ENCODE peak calls at places on chromosomes 5 and 9, in five cellular contexts. Q, D, M, J and V are unnamed samples.
A peak's percentile ranks its signal among the peaks of the same experiment; 100 is the strongest.

GRCh38 chr5:131810510-131811249 is 13.9 kb upstream of the FNIP1 start:
- DNase-seq in Q (no peak), J (no peak), M (no peak), D (no peak), V (no peak)

GRCh38 chr5:151447174-151448037 is at the start of gene SLC36A1:
- DNase-seq in M (peak; percentile 92), D (peak; percentile 98), Q (peak; percentile 94), J (peak; percentile 98), V (peak; percentile 96)

GRCh38 chr5:10441083-10441991 is at the start of gene ROPN1L:
- DNase-seq in M (peak; percentile 68), Q (peak; percentile 84), J (peak; percentile 90), D (peak; percentile 97), V (peak; percentile 74)

GRCh38 chr5:3400659-3401058 is 195.0 kb upstream of the IRX1 start:
- DNase-seq in Q (no peak), M (no peak), D (no peak), J (no peak), V (no peak)

GRCh38 chr5:142910128-142910527 is 140.0 kb downstream of the ARHGAP26 start:
- DNase-seq in M (no peak), J (no peak), Q (no peak), D (no peak), V (no peak)

GRCh38 chr5:37696190-37697021 is 143.4 kb downstream of the GDNF start:
- DNase-seq in M (no peak), J (no peak), D (no peak), Q (no peak), V (no peak)

GRCh38 chr9:129489838-129490582 is 130.9 kb downstream of the C9orf50 start:
- DNase-seq in M (no peak), D (peak; percentile 83), J (no peak), Q (no peak), V (peak; percentile 43)

GRCh38 chr9:83219924-83220438 is 157.0 kb upstream of the RASEF start:
- DNase-seq in J (no peak), D (no peak), Q (no peak), M (no peak), V (no peak)

GRCh38 chr9:28774433-28775029 is 1201.2 kb upstream of the C9orf72 start:
- DNase-seq in Q (no peak), D (no peak), M (no peak), J (no peak), V (no peak)
- TF ChIP-seq CTCF in Q (no peak), D (no peak), M (no peak), J (peak; percentile 76), V (peak; percentile 24)

GRCh38 chr5:1380011-1380817 is 35.3 kb upstream of the CLPTM1L start:
- DNase-seq in D (peak; percentile 91), M (peak; percentile 23), J (peak; percentile 59), Q (peak; percentile 69), V (peak; percentile 68)
- TF ChIP-seq CTCF in D (peak; percentile 61), M (peak; percentile 68), J (peak; percentile 71), Q (peak; percentile 50), V (peak; percentile 77)

GRCh38 chr5:175847503-175847902 is 23.9 kb upstream of the CPLX2 start:
- DNase-seq in M (no peak), D (no peak), Q (no peak), J (peak; percentile 40), V (no peak)
- TF ChIP-seq CTCF in M (no peak), D (no peak), Q (no peak), J (peak; percentile 16), V (no peak)

GRCh38 chr5:112693301-112693700 is 44.4 kb upstream of the APC start:
- DNase-seq in J (no peak), M (no peak), D (no peak), Q (no peak), V (no peak)

GRCh38 chr5:112691341-112691685 is 46.4 kb upstream of the APC start:
- DNase-seq in D (no peak), J (no peak), M (no peak), Q (no peak), V (no peak)

GRCh38 chr5:112692472-112692871 is 45.2 kb upstream of the APC start:
- DNase-seq in J (no peak), D (no peak), Q (no peak), M (no peak), V (no peak)

GRCh38 chr5:112690605-112691340 is 46.9 kb upstream of the APC start:
- DNase-seq in M (no peak), J (no peak), D (no peak), Q (no peak), V (no peak)

GRCh38 chr5:112691758-112692157 is 45.9 kb upstream of the APC start:
- DNase-seq in Q (no peak), M (no peak), D (no peak), J (no peak), V (no peak)
- TF ChIP-seq CTCF in Q (no peak), M (no peak), D (no peak), J (no peak), V (no peak)

GRCh38 chr5:12419075-12419474 is 514.8 kb upstream of the CTNND2 start:
- DNase-seq in Q (no peak), J (no peak), D (no peak), M (no peak), V (no peak)

GRCh38 chr5:12413585-12413984 is 509.3 kb upstream of the CTNND2 start:
- DNase-seq in M (no peak), Q (no peak), J (no peak), D (no peak), V (no peak)

DNA sequence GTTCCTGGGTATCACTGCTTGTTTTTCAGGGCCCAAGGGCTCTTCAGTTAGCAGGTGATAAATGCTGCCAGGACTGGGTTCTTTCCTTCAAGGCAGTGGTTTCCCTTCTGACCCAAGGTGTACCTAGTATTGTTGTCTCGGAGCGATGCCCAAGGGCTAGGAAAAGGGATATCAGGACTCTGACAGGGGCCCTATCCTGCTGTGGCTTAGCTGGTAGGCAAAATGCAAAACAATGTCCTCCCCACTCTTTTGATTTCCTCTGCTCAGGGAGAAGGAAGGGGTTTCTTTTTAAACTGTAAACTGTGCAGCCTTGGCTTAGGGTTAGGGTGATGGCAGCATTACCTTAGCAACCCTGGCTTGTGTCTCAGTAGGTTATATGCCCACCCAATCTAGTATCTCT is 508.8 kb upstream of the CTNND2 start:
- DNase-seq in D (no peak), Q (no peak), J (no peak), M (no peak), V (no peak)
- TF ChIP-seq CTCF in D (no peak), Q (no peak), J (no peak), M (no peak), V (no peak)

GRCh38 chr9:35733109-35733541 is 659 bp downstream of the CREB3 start:
- DNase-seq in D (no peak), J (no peak), Q (no peak), M (no peak), V (no peak)
- TF ChIP-seq CTCF in D (no peak), J (no peak), Q (no peak), M (no peak), V (no peak)

GRCh38 chr5:136699661-136700060 is 334.3 kb upstream of the TRPC7 start:
- DNase-seq in D (no peak), Q (no peak), J (no peak), M (no peak), V (no peak)
- TF ChIP-seq CTCF in D (no peak), Q (no peak), J (no peak), M (no peak), V (no peak)

GRCh38 chr5:163586431-163587033 is 81.1 kb downstream of the MAT2B start:
- DNase-seq in J (no peak), Q (no peak), D (no peak), M (no peak), V (no peak)

GRCh38 chr5:163579729-163580128 is 74.3 kb downstream of the MAT2B start:
- DNase-seq in Q (no peak), D (no peak), M (no peak), J (no peak), V (no peak)

GRCh38 chr5:163580516-163580915 is 75.1 kb downstream of the MAT2B start:
- DNase-seq in Q (no peak), J (no peak), M (no peak), D (no peak), V (peak; percentile 54)

DNA sequence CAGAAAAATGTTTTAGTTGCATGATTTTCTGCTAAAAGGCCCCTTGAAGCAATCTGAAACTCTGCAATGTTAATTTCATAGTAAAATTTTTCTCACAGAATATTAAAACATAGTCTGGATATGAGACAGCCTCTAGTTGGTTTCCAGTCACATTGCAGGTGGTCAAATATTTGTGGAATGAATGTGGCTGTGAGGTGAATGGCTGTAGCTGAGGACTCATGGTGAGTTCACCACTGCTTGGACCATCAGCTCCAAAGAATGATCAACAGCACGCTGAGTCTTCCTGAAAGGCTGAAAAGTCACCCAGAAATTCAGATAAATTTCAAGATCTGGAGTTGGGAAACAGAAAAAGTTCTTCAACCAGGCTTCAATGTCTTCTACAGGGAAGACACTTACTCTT is 79.8 kb downstream of the MAT2B start:
- DNase-seq in J (no peak), Q (no peak), D (no peak), M (no peak), V (no peak)
- TF ChIP-seq CTCF in J (no peak), Q (no peak), D (no peak), M (no peak), V (no peak)

GRCh38 chr5:138725153-138725884 is 27.9 kb upstream of the CTNNA1 start:
- DNase-seq in D (no peak), M (peak; percentile 96), Q (no peak), J (peak; percentile 28), V (no peak)
- TF ChIP-seq CTCF in D (no peak), M (peak; percentile 10), Q (no peak), J (no peak), V (no peak)

DNA sequence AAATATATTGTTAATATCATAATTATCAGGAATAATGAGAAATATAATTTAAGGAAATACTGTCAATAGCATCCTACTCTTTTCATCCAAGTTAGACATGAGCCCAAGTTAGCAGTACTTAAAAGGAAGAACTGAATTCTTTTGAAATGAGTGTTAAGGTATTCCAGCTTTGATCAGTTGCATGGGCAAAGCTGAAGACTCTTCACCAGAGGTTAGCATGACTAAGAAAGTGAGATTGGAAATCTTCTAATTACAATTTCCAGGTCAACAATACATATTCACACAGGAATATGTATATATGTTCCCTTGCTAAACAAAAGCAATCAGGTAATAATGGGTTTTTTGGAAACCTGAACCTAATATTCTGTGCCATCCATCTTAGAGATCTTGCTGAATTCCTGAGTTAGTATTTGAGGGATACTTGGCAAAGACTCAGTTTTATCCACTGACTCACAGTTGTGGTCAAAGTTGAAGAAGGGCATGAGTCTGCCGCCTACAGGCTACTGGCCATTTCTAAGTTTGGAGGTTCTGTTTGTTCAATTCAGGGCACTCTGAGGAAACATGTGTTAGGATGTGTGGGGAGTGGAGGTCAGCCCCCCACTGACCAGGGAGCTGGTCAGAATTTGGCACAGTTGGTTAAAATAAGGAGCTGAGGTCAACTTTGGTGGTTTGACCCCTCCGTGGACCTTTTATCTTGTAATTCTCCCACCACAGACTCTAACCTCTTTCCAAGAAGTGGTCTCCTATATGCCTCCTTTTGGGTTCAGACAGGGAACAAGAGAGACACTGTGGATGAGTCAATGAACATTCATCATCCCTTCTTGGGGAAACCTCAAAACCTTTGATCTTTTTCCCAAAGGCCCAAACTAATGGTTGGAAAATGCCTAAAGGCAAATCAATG is 118.3 kb downstream of the PIK3R1 start:
- DNase-seq in D (no peak), M (no peak), J (no peak), Q (no peak), V (no peak)
- TF ChIP-seq CTCF in D (no peak), M (no peak), J (no peak), Q (no peak), V (no peak)